ENCODE peak calls at places on chromosome 21, in four cellular contexts. Q is uterus, B is colonic mucosa, H is IMR-90. K is an unnamed sample.

GRCh38 chr21:27001526-27001925 is 34.6 kb upstream of the ADAMTS5 start:
- DNase-seq in Q (no peak), B (no peak), H (no peak), K (no peak)

GRCh38 chr21:31335957-31336738 is 7.9 kb downstream of the TIAM1 start:
- DNase-seq in Q (no peak), B (no peak), H (peak; percentile 95), K (peak; percentile 85)

GRCh38 chr21:33388188-33388587 is 15.0 kb upstream of the IFNGR2 start:
- DNase-seq in Q (no peak), B (no peak), H (no peak), K (no peak)

GRCh38 chr21:32414579-32415358 is 2.3 kb downstream of the EVA1C start:
- DNase-seq in Q (no peak), B (no peak), H (peak; percentile 63), K (peak; percentile 24)

GRCh38 chr21:42862774-42863503 is 16.4 kb downstream of the WDR4 start:
- DNase-seq in Q (no peak), B (peak; percentile 58), H (no peak), K (no peak)

GRCh38 chr21:32314806-32315205 is 16.2 kb downstream of the MRAP start:
- DNase-seq in Q (no peak), B (no peak), H (no peak), K (no peak)

GRCh38 chr21:20996421-20997307 is 1.5 kb upstream of the NCAM2 start:
- DNase-seq in Q (no peak), B (no peak), H (peak; percentile 16), K (no peak)

GRCh38 chr21:30718239-30718909 is at the start of gene KRTAP21-3:
- DNase-seq in Q (no peak), B (no peak), H (no peak), K (peak; percentile 65)

GRCh38 chr21:41786521-41786987 is 19.7 kb upstream of the RIPK4 start:
- DNase-seq in Q (no peak), B (no peak), H (peak; percentile 12), K (peak; percentile 87)

GRCh38 chr21:39387461-39388037 is 38.7 kb upstream of the HMGN1 start:
- DNase-seq in Q (peak; percentile 91), B (peak; percentile 94), H (peak; percentile 81), K (peak; percentile 85)

GRCh38 chr21:31732538-31732864 is 583 bp upstream of the SCAF4 start:
- DNase-seq in Q (no peak), B (no peak), H (no peak), K (no peak)

GRCh38 chr21:17697474-17697873 is 84.8 kb upstream of the BTG3 start:
- DNase-seq in Q (no peak), B (no peak), H (no peak), K (no peak)

GRCh38 chr21:28548291-28548690 is 444.4 kb downstream of the LTN1 start:
- DNase-seq in Q (no peak), B (no peak), H (peak; percentile 27), K (no peak)

GRCh38 chr21:20875741-20876140 is 122.5 kb upstream of the NCAM2 start:
- DNase-seq in Q (no peak), B (no peak), H (no peak), K (peak; percentile 2)

GRCh38 chr21:26457817-26458216 is 115.3 kb downstream of the CYYR1 start:
- DNase-seq in Q (no peak), B (no peak), H (no peak), K (no peak)

GRCh38 chr21:32131960-32132359 is 146.9 kb downstream of the MIS18A start:
- DNase-seq in Q (no peak), B (no peak), H (peak; percentile 43), K (no peak)

GRCh38 chr21:36966066-36966845 is at the start of gene HLCS:
- DNase-seq in Q (peak; percentile 68), B (peak; percentile 71), H (peak; percentile 36), K (peak; percentile 77)
- TF ChIP-seq CTCF in Q (no peak), B (no peak), H (peak; percentile 36), K (peak; percentile 33)

DNA sequence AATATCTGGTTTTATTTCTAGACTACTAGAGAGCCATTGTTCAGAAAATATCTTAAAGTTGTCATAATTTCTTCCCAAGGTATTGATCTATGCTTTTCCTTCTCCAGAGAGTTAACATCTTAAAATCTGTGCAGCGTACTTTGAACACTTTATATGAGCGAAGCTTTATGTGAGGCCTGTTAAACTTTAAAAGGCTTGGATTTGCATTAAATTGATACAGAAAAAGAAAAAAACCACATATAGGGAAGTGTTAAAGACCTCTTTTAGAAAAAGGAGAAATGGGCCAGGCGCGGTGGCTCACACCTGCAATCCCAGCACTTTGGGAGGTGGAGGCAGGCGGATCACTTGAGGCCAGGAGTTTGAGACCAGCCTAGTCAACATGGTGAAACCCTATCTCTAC is 59.2 kb upstream of the MORC3 start:
- DNase-seq in Q (no peak), B (no peak), H (no peak), K (no peak)
- H3K27ac ChIP-seq in Q (peak overlapping the region; percentile 73), B (peak overlapping the region; percentile 75), H (no peak overlapping the region), K (no peak overlapping the region)

GRCh38 chr21:29658177-29658933 is 281.4 kb downstream of the GRIK1 start:
- DNase-seq in Q (no peak), B (no peak), H (no peak), K (no peak)

GRCh38 chr21:29658934-29659203 is 280.9 kb downstream of the GRIK1 start:
- DNase-seq in Q (no peak), B (no peak), H (no peak), K (no peak)

GRCh38 chr21:29656504-29657227 is 283.1 kb downstream of the GRIK1 start:
- DNase-seq in Q (no peak), B (no peak), H (peak; percentile 85), K (peak; percentile 4)

GRCh38 chr21:29655577-29655976 is 284.2 kb downstream of the GRIK1 start:
- DNase-seq in Q (no peak), B (no peak), H (no peak), K (no peak)

GRCh38 chr21:29657228-29657989 is 282.4 kb downstream of the GRIK1 start:
- DNase-seq in Q (no peak), B (no peak), H (no peak), K (no peak)
- TF ChIP-seq CTCF in Q (no peak), B (no peak), H (no peak), K (no peak)

DNA sequence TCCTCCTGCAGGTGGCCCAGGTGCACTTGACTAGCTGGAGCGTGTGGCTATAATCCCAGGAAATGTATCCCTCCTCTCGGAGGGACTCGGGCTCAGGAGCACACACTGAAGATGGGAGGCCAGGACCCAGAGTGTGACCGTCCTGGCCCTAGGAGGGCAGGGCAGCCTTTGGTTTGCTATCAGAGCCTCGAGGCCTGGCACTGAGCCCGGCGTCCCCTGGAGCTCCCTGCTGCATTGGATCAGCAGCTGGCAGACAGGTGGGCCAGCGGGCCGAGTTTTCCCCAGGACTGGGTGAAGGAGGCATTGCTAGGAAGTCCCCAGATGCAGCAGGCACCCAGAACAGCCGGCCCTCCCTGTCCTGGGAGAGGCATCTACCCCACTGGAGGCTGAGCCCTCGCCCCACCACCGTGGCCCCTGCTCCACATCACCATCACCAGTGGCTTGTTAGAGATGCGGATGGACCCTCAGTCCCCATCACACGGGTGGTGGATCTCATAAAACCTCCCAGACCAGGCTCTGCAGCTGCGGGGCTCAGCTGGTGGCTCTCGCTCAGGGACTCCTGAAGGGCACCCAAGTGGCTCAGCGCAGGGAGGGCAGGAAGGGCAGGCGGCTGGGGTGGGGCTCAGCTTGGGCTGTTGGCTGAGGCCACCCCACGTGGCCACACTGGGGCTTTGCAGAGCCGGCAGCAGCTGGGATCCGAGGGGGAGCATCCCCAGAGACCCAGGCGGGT is 32.7 kb upstream of the POFUT2 start:
- DNase-seq in Q (no peak), B (no peak), H (no peak), K (no peak)
- H3K27ac ChIP-seq in Q (peak overlapping the region; percentile 62), B (peak overlapping the region; percentile 61), H (no peak overlapping the region), K (peak overlapping the region; percentile 23)

GRCh38 chr21:14306143-14306907 is 76.6 kb downstream of the HSPA13 start:
- DNase-seq in Q (no peak), B (no peak), H (peak; percentile 3), K (peak; percentile 10)
- TF ChIP-seq CTCF in Q (peak; percentile 29), B (no peak), H (peak; percentile 23), K (peak; percentile 48)

DNA sequence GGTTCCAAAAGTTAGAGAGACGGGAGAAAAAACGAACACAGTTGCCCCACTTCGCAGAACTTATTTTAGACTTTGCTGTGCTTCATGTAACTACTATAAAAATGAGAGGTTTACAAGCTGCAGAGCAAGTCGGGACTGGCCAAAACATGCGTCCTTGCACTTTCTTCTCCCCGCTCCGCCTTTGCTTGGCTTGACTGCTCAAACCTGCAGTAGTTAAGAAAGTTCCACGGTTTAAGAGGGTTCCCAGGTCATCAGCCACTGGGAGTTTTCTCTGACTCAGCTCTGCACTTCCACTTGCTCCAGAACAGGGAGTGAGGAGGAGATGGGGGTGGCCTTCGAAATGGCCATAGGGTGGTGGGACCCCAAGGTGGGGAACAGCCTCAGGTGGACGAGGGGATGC is 36.2 kb downstream of the CLIC6 start:
- DNase-seq in Q (peak; percentile 35), B (no peak), H (no peak), K (peak; percentile 36)
- H3K27ac ChIP-seq in Q (peak overlapping the region; percentile 12), B (no peak overlapping the region), H (no peak overlapping the region), K (peak overlapping the region; percentile 85)

DNA sequence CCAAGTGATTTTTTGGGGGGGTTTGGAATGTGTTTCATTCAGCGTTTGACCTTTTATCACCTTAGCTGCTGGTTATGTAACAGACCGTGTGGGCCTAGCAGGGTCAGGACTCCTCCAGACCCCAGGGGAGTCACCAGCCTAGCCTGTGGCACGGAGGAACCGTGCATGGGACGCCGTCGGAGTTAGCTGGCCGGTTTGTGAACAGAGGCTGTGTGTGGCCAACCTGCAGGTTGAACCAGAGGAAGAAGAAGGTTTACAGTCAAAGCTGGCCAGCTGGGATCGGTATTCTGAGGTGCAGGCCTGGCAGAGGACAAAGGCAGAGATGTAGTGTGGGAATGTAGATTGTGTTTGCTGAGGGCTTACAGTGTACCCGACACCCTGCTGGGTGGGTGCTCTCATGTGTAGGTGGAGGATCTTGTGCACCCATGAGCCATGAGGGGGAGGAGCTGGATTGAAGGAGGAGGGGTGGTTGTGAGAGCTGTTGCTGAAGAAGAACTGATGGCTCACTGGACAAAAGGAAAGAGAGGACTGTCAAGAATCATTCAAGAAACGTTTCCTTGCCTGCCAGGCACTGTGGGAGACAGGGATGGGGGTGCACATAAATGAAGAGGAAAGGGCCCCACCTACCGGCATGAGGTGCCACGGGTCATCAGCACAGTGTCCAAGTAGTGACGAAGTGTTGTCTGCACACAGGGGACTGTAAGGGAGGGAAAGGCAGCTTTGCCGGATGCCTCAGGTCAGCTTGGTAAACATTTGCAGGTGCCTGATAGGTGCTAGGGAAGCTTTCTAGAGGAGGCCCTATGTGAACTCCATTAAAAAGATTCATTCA is 40.0 kb upstream of the PWP2 start:
- DNase-seq in Q (no peak), B (no peak), H (no peak), K (no peak)
- TF ChIP-seq CTCF in Q (no peak), B (no peak), H (no peak), K (no peak)